ENCODE peak calls at places on chromosomes 13 and 19, in six cellular contexts. Q, S, W, O, N and B are unnamed samples.

GRCh38 chr19:2345794-2346663 is 14.0 kb upstream of the TMPRSS9 start:
- DNase-seq in O (no peak), Q (no peak), S (no peak), N (no peak), W (peak), B (peak)

GRCh38 chr13:74794582-74794981 is 660.4 kb upstream of the KLF12 start:
- DNase-seq in N (no peak), Q (no peak), O (no peak), S (no peak), W (no peak), B (no peak)

GRCh38 chr19:39410620-39411005 is 1.9 kb upstream of the PLEKHG2 start:
- DNase-seq in Q (no peak), N (no peak), S (no peak), W (no peak), O (no peak), B (no peak)

GRCh38 chr13:96500953-96501352 is 411.0 kb downstream of the HS6ST3 start:
- DNase-seq in N (no peak), O (no peak), W (no peak), Q (no peak), S (no peak), B (no peak)

GRCh38 chr13:99580500-99581268 is 79.4 kb downstream of the TM9SF2 start:
- DNase-seq in S (no peak), N (no peak), W (no peak), O (no peak), Q (no peak), B (no peak)

GRCh38 chr19:6739884-6740588 is 556 bp downstream of the TRIP10 start:
- DNase-seq in Q (no peak), S (peak), W (no peak), O (no peak), N (no peak), B (no peak)

GRCh38 chr13:99522288-99522687 is 21.0 kb downstream of the TM9SF2 start:
- DNase-seq in N (no peak), O (no peak), W (no peak), S (no peak), Q (no peak), B (no peak)

GRCh38 chr19:40466219-40467006 is at the start of gene SPTBN4:
- DNase-seq in O (peak), S (no peak), W (peak), N (no peak), Q (no peak), B (no peak)

GRCh38 chr19:2003901-2004300 is 11.6 kb downstream of the BTBD2 start:
- DNase-seq in W (no peak), N (no peak), S (peak), Q (no peak), O (no peak), B (no peak)

GRCh38 chr13:77136902-77137420 is 110.0 kb upstream of the FBXL3 start:
- DNase-seq in O (no peak), S (peak), W (no peak), N (no peak), Q (no peak), B (no peak)

GRCh38 chr19:7869910-7870511 is 4.2 kb downstream of the PRR36 start:
- DNase-seq in N (peak), O (peak), W (no peak), S (peak), Q (no peak), B (peak)

GRCh38 chr13:67383358-67383757 is 153.2 kb upstream of the PCDH9 start:
- DNase-seq in W (no peak), S (no peak), O (no peak), N (no peak), Q (no peak), B (no peak)

GRCh38 chr13:32976046-32976781 is 40.0 kb upstream of the KL start:
- DNase-seq in Q (no peak), N (no peak), W (no peak), S (no peak), O (no peak), B (peak)

GRCh38 chr13:96751089-96751488 is 243.2 kb downstream of the OXGR1 start:
- DNase-seq in W (no peak), Q (no peak), O (no peak), S (no peak), N (no peak), B (peak)

GRCh38 chr13:29239653-29240525 is 355.6 kb downstream of the SLC7A1 start:
- DNase-seq in N (no peak), O (no peak), S (no peak), W (no peak), Q (no peak), B (no peak)

GRCh38 chr19:2627319-2627829 is 75.1 kb downstream of the GNG7 start:
- DNase-seq in O (peak), Q (no peak), S (no peak), W (peak), N (no peak), B (no peak)

GRCh38 chr19:47432091-47432490 is 12.8 kb upstream of the MEIS3 start:
- DNase-seq in O (no peak), S (no peak), N (no peak), W (no peak), Q (no peak), B (no peak)

GRCh38 chr19:10000171-10000826 is 10.0 kb downstream of the COL5A3 start:
- DNase-seq in S (peak), N (peak), O (peak), W (peak), Q (peak), B (peak)

GRCh38 chr13:36428083-36428482 is 4.2 kb upstream of the CCNA1 start:
- DNase-seq in S (no peak), W (no peak), N (no peak), O (no peak), Q (no peak), B (no peak)

GRCh38 chr19:2722541-2723344 is 1.6 kb upstream of the DIRAS1 start:
- DNase-seq in S (no peak), W (peak), Q (no peak), N (no peak), O (no peak), B (peak)

GRCh38 chr19:44596428-44597130 is 16.8 kb upstream of the IGSF23 start:
- DNase-seq in N (no peak), S (no peak), O (no peak), Q (no peak), W (no peak), B (no peak)

GRCh38 chr19:33660426-33661160 is 38.8 kb downstream of the CHST8 start:
- DNase-seq in Q (no peak), S (no peak), N (no peak), O (no peak), W (no peak), B (no peak)

GRCh38 chr19:4911314-4911713 is 2.0 kb downstream of the UHRF1 start:
- DNase-seq in Q (no peak), S (peak), N (no peak), O (no peak), W (no peak), B (no peak)

GRCh38 chr19:46394398-46394797 is 19.0 kb downstream of the CCDC8 start:
- DNase-seq in O (no peak), N (no peak), W (no peak), S (no peak), Q (no peak), B (no peak)

GRCh38 chr19:45881909-45882528 is 3.9 kb downstream of the IRF2BP1 start:
- DNase-seq in N (no peak), W (no peak), Q (no peak), S (no peak), O (no peak), B (no peak)

GRCh38 chr13:28451482-28452217 is 43.3 kb downstream of the FLT1 start:
- DNase-seq in Q (no peak), S (peak), W (no peak), N (no peak), O (no peak), B (no peak)

GRCh38 chr13:50188696-50189095 is 173.5 kb downstream of the KCNRG start:
- DNase-seq in N (no peak), S (no peak), W (no peak), Q (no peak), O (no peak), B (no peak)

GRCh38 chr19:30557212-30557611 is 185.0 kb downstream of the ZNF536 start:
- DNase-seq in O (no peak), N (no peak), Q (no peak), W (no peak), S (no peak), B (no peak)